ENCODE peak calls at places on chromosome 21, in seven cellular contexts. One of them, this sample, is unnamed.

GRCh38 chr21:39176312-39176711 is 6.9 kb downstream of the PSMG1 start:
- DNase-seq in Right ventricle myocardium superior: no peak
- DNase-seq in NCI-H1105 treated with DMSO at 0.1 percent for 48 hours: no peak
- DNase-seq in globus pallidus: no peak
- DNase-seq in T-cell: no peak
- DNase-seq in stimulated activated CD8-positive, alpha-beta memory T cell treated with anti-CD3 and anti-CD28 coated beads, Interleukin-4, amount 100 ng/mL, for 4 hours: no peak
- DNase-seq in NAMALWA: no peak
- DNase-seq in this sample: no peak

GRCh38 chr21:45109831-45110492 is 35.6 kb downstream of the ADARB1 start:
- DNase-seq in Right ventricle myocardium superior: no peak
- DNase-seq in NCI-H1105 treated with DMSO at 0.1 percent for 48 hours: no peak
- DNase-seq in globus pallidus: no peak
- DNase-seq in T-cell: no peak
- DNase-seq in stimulated activated CD8-positive, alpha-beta memory T cell treated with anti-CD3 and anti-CD28 coated beads, Interleukin-4, amount 100 ng/mL, for 4 hours: no peak
- DNase-seq in NAMALWA: peak
- DNase-seq in this sample: peak

GRCh38 chr21:35171385-35171784 is 122.3 kb upstream of the RUNX1 start:
- DNase-seq in Right ventricle myocardium superior: no peak
- DNase-seq in NCI-H1105 treated with DMSO at 0.1 percent for 48 hours: no peak
- DNase-seq in globus pallidus: no peak
- DNase-seq in T-cell: no peak
- DNase-seq in stimulated activated CD8-positive, alpha-beta memory T cell treated with anti-CD3 and anti-CD28 coated beads, Interleukin-4, amount 100 ng/mL, for 4 hours: no peak
- DNase-seq in NAMALWA: no peak
- DNase-seq in this sample: no peak

GRCh38 chr21:34690041-34690792 is 21.4 kb downstream of the CLIC6 start:
- DNase-seq in Right ventricle myocardium superior: no peak
- DNase-seq in NCI-H1105 treated with DMSO at 0.1 percent for 48 hours: peak
- DNase-seq in globus pallidus: no peak
- DNase-seq in T-cell: no peak
- DNase-seq in stimulated activated CD8-positive, alpha-beta memory T cell treated with anti-CD3 and anti-CD28 coated beads, Interleukin-4, amount 100 ng/mL, for 4 hours: no peak
- DNase-seq in NAMALWA: no peak
- DNase-seq in this sample: no peak

GRCh38 chr21:26140185-26140584 is 30.4 kb downstream of the APP start:
- DNase-seq in Right ventricle myocardium superior: peak
- DNase-seq in NCI-H1105 treated with DMSO at 0.1 percent for 48 hours: no peak
- DNase-seq in globus pallidus: peak
- DNase-seq in T-cell: no peak
- DNase-seq in stimulated activated CD8-positive, alpha-beta memory T cell treated with anti-CD3 and anti-CD28 coated beads, Interleukin-4, amount 100 ng/mL, for 4 hours: no peak
- DNase-seq in NAMALWA: no peak
- DNase-seq in this sample: no peak

GRCh38 chr21:45880097-45881068 is 101.2 kb upstream of the COL6A1 start:
- DNase-seq in Right ventricle myocardium superior: peak
- DNase-seq in NCI-H1105 treated with DMSO at 0.1 percent for 48 hours: peak
- DNase-seq in globus pallidus: peak
- DNase-seq in T-cell: peak
- DNase-seq in stimulated activated CD8-positive, alpha-beta memory T cell treated with anti-CD3 and anti-CD28 coated beads, Interleukin-4, amount 100 ng/mL, for 4 hours: peak
- DNase-seq in NAMALWA: peak
- DNase-seq in this sample: peak

GRCh38 chr21:27047331-27048314 is 80.7 kb upstream of the ADAMTS5 start:
- DNase-seq in Right ventricle myocardium superior: no peak
- DNase-seq in NCI-H1105 treated with DMSO at 0.1 percent for 48 hours: no peak
- DNase-seq in globus pallidus: no peak
- DNase-seq in T-cell: no peak
- DNase-seq in stimulated activated CD8-positive, alpha-beta memory T cell treated with anti-CD3 and anti-CD28 coated beads, Interleukin-4, amount 100 ng/mL, for 4 hours: no peak
- DNase-seq in NAMALWA: no peak
- DNase-seq in this sample: no peak

GRCh38 chr21:27248791-27249190 is 281.9 kb upstream of the ADAMTS5 start:
- DNase-seq in Right ventricle myocardium superior: no peak
- DNase-seq in NCI-H1105 treated with DMSO at 0.1 percent for 48 hours: no peak
- DNase-seq in globus pallidus: no peak
- DNase-seq in T-cell: no peak
- DNase-seq in stimulated activated CD8-positive, alpha-beta memory T cell treated with anti-CD3 and anti-CD28 coated beads, Interleukin-4, amount 100 ng/mL, for 4 hours: no peak
- DNase-seq in NAMALWA: no peak
- DNase-seq in this sample: no peak

GRCh38 chr21:15249285-15249993 is 184.6 kb upstream of the NRIP1 start:
- DNase-seq in Right ventricle myocardium superior: no peak
- DNase-seq in NCI-H1105 treated with DMSO at 0.1 percent for 48 hours: no peak
- DNase-seq in globus pallidus: no peak
- DNase-seq in T-cell: no peak
- DNase-seq in stimulated activated CD8-positive, alpha-beta memory T cell treated with anti-CD3 and anti-CD28 coated beads, Interleukin-4, amount 100 ng/mL, for 4 hours: no peak
- DNase-seq in NAMALWA: no peak
- DNase-seq in this sample: no peak

GRCh38 chr21:41460578-41461527 is 34.8 kb downstream of the MX1 start:
- DNase-seq in Right ventricle myocardium superior: peak
- DNase-seq in NCI-H1105 treated with DMSO at 0.1 percent for 48 hours: peak
- DNase-seq in globus pallidus: peak
- DNase-seq in T-cell: peak
- DNase-seq in stimulated activated CD8-positive, alpha-beta memory T cell treated with anti-CD3 and anti-CD28 coated beads, Interleukin-4, amount 100 ng/mL, for 4 hours: peak
- DNase-seq in NAMALWA: peak
- DNase-seq in this sample: peak

GRCh38 chr21:29546071-29546470 is 247.3 kb downstream of the BACH1 start:
- DNase-seq in Right ventricle myocardium superior: no peak
- DNase-seq in NCI-H1105 treated with DMSO at 0.1 percent for 48 hours: no peak
- DNase-seq in globus pallidus: no peak
- DNase-seq in T-cell: no peak
- DNase-seq in stimulated activated CD8-positive, alpha-beta memory T cell treated with anti-CD3 and anti-CD28 coated beads, Interleukin-4, amount 100 ng/mL, for 4 hours: no peak
- DNase-seq in NAMALWA: no peak
- DNase-seq in this sample: no peak

GRCh38 chr21:45184869-45185268 is 102.8 kb downstream of the POFUT2 start:
- DNase-seq in Right ventricle myocardium superior: no peak
- DNase-seq in NCI-H1105 treated with DMSO at 0.1 percent for 48 hours: no peak
- DNase-seq in globus pallidus: no peak
- DNase-seq in T-cell: no peak
- DNase-seq in stimulated activated CD8-positive, alpha-beta memory T cell treated with anti-CD3 and anti-CD28 coated beads, Interleukin-4, amount 100 ng/mL, for 4 hours: no peak
- DNase-seq in NAMALWA: no peak
- DNase-seq in this sample: no peak

GRCh38 chr21:17461582-17461981 is 51.3 kb upstream of the CXADR start:
- DNase-seq in Right ventricle myocardium superior: no peak
- DNase-seq in NCI-H1105 treated with DMSO at 0.1 percent for 48 hours: no peak
- DNase-seq in globus pallidus: no peak
- DNase-seq in T-cell: no peak
- DNase-seq in stimulated activated CD8-positive, alpha-beta memory T cell treated with anti-CD3 and anti-CD28 coated beads, Interleukin-4, amount 100 ng/mL, for 4 hours: no peak
- DNase-seq in NAMALWA: no peak
- DNase-seq in this sample: no peak

GRCh38 chr21:45326834-45327457 is 39.3 kb upstream of the POFUT2 start:
- DNase-seq in Right ventricle myocardium superior: peak
- DNase-seq in NCI-H1105 treated with DMSO at 0.1 percent for 48 hours: no peak
- DNase-seq in globus pallidus: no peak
- DNase-seq in T-cell: no peak
- DNase-seq in stimulated activated CD8-positive, alpha-beta memory T cell treated with anti-CD3 and anti-CD28 coated beads, Interleukin-4, amount 100 ng/mL, for 4 hours: no peak
- DNase-seq in NAMALWA: no peak
- DNase-seq in this sample: no peak

GRCh38 chr21:29645666-29646553 is 293.9 kb downstream of the GRIK1 start:
- DNase-seq in Right ventricle myocardium superior: no peak
- DNase-seq in NCI-H1105 treated with DMSO at 0.1 percent for 48 hours: no peak
- DNase-seq in globus pallidus: no peak
- DNase-seq in T-cell: no peak
- DNase-seq in stimulated activated CD8-positive, alpha-beta memory T cell treated with anti-CD3 and anti-CD28 coated beads, Interleukin-4, amount 100 ng/mL, for 4 hours: no peak
- DNase-seq in NAMALWA: no peak
- DNase-seq in this sample: no peak

GRCh38 chr21:45029298-45029967 is 44.9 kb upstream of the ADARB1 start:
- DNase-seq in Right ventricle myocardium superior: peak
- DNase-seq in NCI-H1105 treated with DMSO at 0.1 percent for 48 hours: no peak
- DNase-seq in globus pallidus: no peak
- DNase-seq in T-cell: no peak
- DNase-seq in stimulated activated CD8-positive, alpha-beta memory T cell treated with anti-CD3 and anti-CD28 coated beads, Interleukin-4, amount 100 ng/mL, for 4 hours: no peak
- DNase-seq in NAMALWA: no peak
- DNase-seq in this sample: peak

GRCh38 chr21:31142600-31142999 is 104.3 kb upstream of the KRTAP19-8 start:
- DNase-seq in Right ventricle myocardium superior: no peak
- DNase-seq in NCI-H1105 treated with DMSO at 0.1 percent for 48 hours: no peak
- DNase-seq in globus pallidus: no peak
- DNase-seq in T-cell: no peak
- DNase-seq in stimulated activated CD8-positive, alpha-beta memory T cell treated with anti-CD3 and anti-CD28 coated beads, Interleukin-4, amount 100 ng/mL, for 4 hours: no peak
- DNase-seq in NAMALWA: peak
- DNase-seq in this sample: no peak

GRCh38 chr21:25903599-25903998 is 168.8 kb downstream of the GABPA start:
- DNase-seq in Right ventricle myocardium superior: no peak
- DNase-seq in NCI-H1105 treated with DMSO at 0.1 percent for 48 hours: no peak
- DNase-seq in globus pallidus: peak
- DNase-seq in T-cell: no peak
- DNase-seq in stimulated activated CD8-positive, alpha-beta memory T cell treated with anti-CD3 and anti-CD28 coated beads, Interleukin-4, amount 100 ng/mL, for 4 hours: no peak
- DNase-seq in NAMALWA: peak
- DNase-seq in this sample: no peak